ENCODE peak calls at places on chromosomes 5 and 9, in ten cellular contexts. M, T, V, I, F, H, A, U, W and C are unnamed samples.

GRCh38 chr5:11482011-11482410 is 422.2 kb downstream of the CTNND2 start:
- DNase-seq in M (peak), T (no peak), V (no peak), I (no peak), F (no peak), H (no peak), A (no peak), U (no peak), W (no peak), C (no peak)

GRCh38 chr5:108602830-108603229 is 144.9 kb upstream of the FER start:
- DNase-seq in M (no peak), T (no peak), V (no peak), I (no peak), F (no peak), H (no peak), A (no peak), U (no peak), W (no peak), C (no peak)

GRCh38 chr5:35668320-35668719 is 50.7 kb downstream of the SPEF2 start:
- DNase-seq in M (no peak), T (no peak), V (no peak), I (no peak), F (no peak), H (no peak), A (no peak), U (no peak), W (no peak), C (no peak)

GRCh38 chr5:120151825-120152224 is 312.3 kb upstream of the PRR16 start:
- DNase-seq in M (no peak), T (no peak), V (no peak), I (no peak), F (no peak), H (no peak), A (no peak), U (no peak), W (no peak), C (no peak)

GRCh38 chr5:22852807-22853670 is at the start of gene CDH12:
- DNase-seq in M (peak), T (no peak), V (no peak), I (no peak), F (peak), H (no peak), A (no peak), U (no peak), W (no peak), C (no peak)

GRCh38 chr9:131296452-131296851 is 6.9 kb downstream of the PLPP7 start:
- DNase-seq in M (no peak), T (no peak), V (no peak), I (no peak), F (no peak), H (no peak), A (no peak), U (no peak), W (no peak), C (no peak)

GRCh38 chr5:119527346-119527745 is 75.0 kb downstream of the HSD17B4 start:
- DNase-seq in M (no peak), T (no peak), V (peak), I (no peak), F (no peak), H (no peak), A (no peak), U (no peak), W (no peak), C (no peak)

GRCh38 chr5:107476783-107477182 is 194.0 kb downstream of the EFNA5 start:
- DNase-seq in M (no peak), T (no peak), V (peak), I (no peak), F (peak), H (peak), A (no peak), U (no peak), W (no peak), C (no peak)

GRCh38 chr5:52757527-52757926 is 30.2 kb upstream of the ITGA1 start:
- DNase-seq in M (no peak), T (no peak), V (no peak), I (no peak), F (no peak), H (no peak), A (no peak), U (no peak), W (no peak), C (no peak)

GRCh38 chr5:136399512-136399911 is 34.2 kb upstream of the TRPC7 start:
- DNase-seq in M (no peak), T (no peak), V (no peak), I (no peak), F (no peak), H (no peak), A (no peak), U (no peak), W (no peak), C (no peak)

GRCh38 chr5:74334434-74335364 is 305.8 kb downstream of the ENC1 start:
- DNase-seq in M (no peak), T (no peak), V (no peak), I (no peak), F (no peak), H (no peak), A (no peak), U (no peak), W (no peak), C (no peak)

GRCh38 chr5:170262061-170262764 is 29.4 kb downstream of the C5orf58 start:
- DNase-seq in M (no peak), T (no peak), V (no peak), I (peak), F (no peak), H (no peak), A (no peak), U (peak), W (no peak), C (no peak)

GRCh38 chr9:81266674-81267073 is 422.7 kb downstream of the TLE1 start:
- DNase-seq in M (peak), T (no peak), V (peak), I (no peak), F (no peak), H (no peak), A (no peak), U (no peak), W (no peak), C (no peak)

GRCh38 chr5:137921931-137922330 is 32.7 kb downstream of the PKD2L2 start:
- DNase-seq in M (peak), T (no peak), V (peak), I (no peak), F (no peak), H (no peak), A (no peak), U (no peak), W (peak), C (no peak)

GRCh38 chr5:10562202-10563131 is 1.4 kb upstream of the ANKRD33B start:
- DNase-seq in M (no peak), T (no peak), V (no peak), I (no peak), F (no peak), H (no peak), A (no peak), U (no peak), W (no peak), C (no peak)

GRCh38 chr9:132769895-132770774 is 99.9 kb downstream of the GTF3C4 start:
- DNase-seq in M (peak), T (peak), V (peak), I (peak), F (peak), H (peak), A (no peak), U (peak), W (no peak), C (no peak)

GRCh38 chr9:84950879-84951811 is 281.6 kb downstream of the NTRK2 start:
- DNase-seq in M (no peak), T (no peak), V (no peak), I (no peak), F (no peak), H (no peak), A (no peak), U (no peak), W (no peak), C (no peak)

GRCh38 chr5:6721442-6721841 is 8.2 kb downstream of the TENT4A start:
- DNase-seq in M (no peak), T (peak), V (no peak), I (no peak), F (no peak), H (no peak), A (no peak), U (no peak), W (no peak), C (no peak)

GRCh38 chr5:31731710-31732301 is 92.9 kb downstream of the PDZD2 start:
- DNase-seq in M (no peak), T (no peak), V (no peak), I (no peak), F (no peak), H (no peak), A (no peak), U (no peak), W (no peak), C (no peak)

DNA sequence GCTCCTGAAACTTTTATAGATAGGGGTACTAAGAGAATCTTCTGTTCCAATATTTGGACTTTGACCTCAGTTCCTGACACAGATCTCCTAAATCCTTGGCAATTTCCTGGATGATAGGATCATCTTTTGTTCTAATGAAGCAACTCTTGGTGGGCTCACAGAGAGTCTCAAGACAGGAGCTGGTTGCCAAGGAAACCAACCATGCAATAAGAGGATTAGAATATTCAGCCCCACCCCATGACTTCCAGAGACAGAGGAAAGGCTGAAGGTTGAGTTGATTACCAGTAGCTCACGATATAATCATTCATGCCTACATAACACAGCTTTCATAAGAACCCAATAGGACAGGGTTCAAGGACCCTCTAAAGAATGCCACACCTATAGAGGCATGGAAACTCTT is 2050.2 kb upstream of the CDH6 start:
- DNase-seq in M (no peak), T (no peak), V (no peak), I (no peak), F (no peak), H (no peak), A (no peak), U (no peak), W (no peak), C (no peak)
- TF ChIP-seq CTCF in M (no peak), T (no peak), V (no peak), I (no peak), F (no peak), H (no peak), A (no peak), U (no peak), W (no peak), C (no peak)

GRCh38 chr5:83516962-83517750 is 45.6 kb downstream of the VCAN start:
- DNase-seq in M (peak), T (no peak), V (peak), I (no peak), F (no peak), H (no peak), A (no peak), U (no peak), W (no peak), C (no peak)
- TF ChIP-seq CTCF in M (peak), T (peak), V (peak), I (no peak), F (no peak), H (no peak), A (no peak), U (no peak), W (peak), C (peak)

GRCh38 chr9:35665471-35665818 is 450 bp upstream of the ARHGEF39 start:
- DNase-seq in M (no peak), T (no peak), V (no peak), I (no peak), F (no peak), H (no peak), A (no peak), U (no peak), W (no peak), C (no peak)
- TF ChIP-seq CTCF in M (no peak), T (no peak), V (no peak), I (no peak), F (no peak), H (no peak), A (no peak), U (no peak), W (no peak), C (no peak)

GRCh38 chr9:127505396-127506116 is 54.2 kb downstream of the LRSAM1 start:
- DNase-seq in M (no peak), T (no peak), V (peak), I (no peak), F (peak), H (peak), A (no peak), U (peak), W (peak), C (no peak)
- TF ChIP-seq CTCF in M (peak), T (peak), V (peak), I (peak), F (peak), H (peak), A (peak), U (no peak), W (peak), C (peak)

GRCh38 chr9:109456811-109457210 is 41.3 kb downstream of the PTPN3 start:
- DNase-seq in M (no peak), T (peak), V (no peak), I (no peak), F (no peak), H (no peak), A (no peak), U (no peak), W (no peak), C (no peak)

GRCh38 chr9:109460576-109460975 is 37.5 kb downstream of the PTPN3 start:
- DNase-seq in M (no peak), T (no peak), V (no peak), I (no peak), F (no peak), H (no peak), A (no peak), U (no peak), W (no peak), C (no peak)

GRCh38 chr9:109458453-109459211 is 39.5 kb downstream of the PTPN3 start:
- DNase-seq in M (no peak), T (peak), V (no peak), I (no peak), F (no peak), H (no peak), A (no peak), U (no peak), W (no peak), C (no peak)

GRCh38 chr9:109455861-109456260 is 42.2 kb downstream of the PTPN3 start:
- DNase-seq in M (no peak), T (no peak), V (no peak), I (no peak), F (no peak), H (no peak), A (no peak), U (no peak), W (no peak), C (no peak)

DNA sequence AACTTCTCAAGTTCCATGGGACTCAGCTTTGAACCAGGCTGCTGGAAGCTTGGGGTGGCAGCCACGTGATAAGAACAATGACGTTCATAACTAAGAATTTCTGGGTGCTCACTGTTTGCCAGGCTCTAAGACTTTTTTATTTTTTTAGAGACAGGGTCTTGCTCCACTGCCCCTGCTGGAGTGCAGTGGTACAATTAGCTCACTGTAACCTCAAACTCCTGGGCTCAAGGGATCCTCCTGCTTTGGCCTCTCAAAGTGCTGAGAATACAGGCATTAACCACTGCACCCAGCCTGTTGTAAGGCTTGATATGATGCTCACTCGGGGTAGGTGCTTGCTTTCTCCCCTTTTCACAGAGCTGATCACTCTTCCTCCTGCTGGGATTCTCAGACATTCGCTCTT is 38.7 kb downstream of the PTPN3 start:
- DNase-seq in M (no peak), T (no peak), V (no peak), I (no peak), F (no peak), H (no peak), A (no peak), U (no peak), W (no peak), C (no peak)
- TF ChIP-seq CTCF in M (no peak), T (no peak), V (no peak), I (no peak), F (peak), H (no peak), A (no peak), U (no peak), W (peak), C (no peak)

GRCh38 chr9:10045598-10045997 is 567.2 kb downstream of the PTPRD start:
- DNase-seq in M (peak), T (no peak), V (peak), I (no peak), F (no peak), H (peak), A (no peak), U (no peak), W (peak), C (no peak)
- TF ChIP-seq CTCF in M (peak), T (peak), V (no peak), I (peak), F (no peak), H (peak), A (no peak), U (no peak), W (peak), C (peak)